ENCODE peak calls at places on chromosomes 16 and 17, in seven cellular contexts. U, D, R, L, Y, N and G are unnamed samples.

GRCh38 chr16:47064775-47065174 is 79.0 kb downstream of the NETO2 start:
- DNase-seq in N (no peak), D (no peak), Y (no peak), U (no peak), R (no peak), L (no peak), G (no peak)

GRCh38 chr17:81286491-81287145 is 8.5 kb downstream of the SLC38A10 start:
- DNase-seq in Y (no peak), L (no peak), N (no peak), D (no peak), R (no peak), U (no peak), G (no peak)

GRCh38 chr16:72241930-72242329 is 70.0 kb upstream of the PMFBP1 start:
- DNase-seq in Y (peak; percentile 7), N (peak; percentile 48), D (no peak), U (peak; percentile 45), L (no peak), R (peak; percentile 70), G (no peak)

GRCh38 chr17:79476074-79476473 is 134.8 kb downstream of the RBFOX3 start:
- DNase-seq in R (peak; percentile 86), N (no peak), U (no peak), D (no peak), L (no peak), Y (peak; percentile 38), G (no peak)

GRCh38 chr16:4534151-4534790 is 4.3 kb downstream of the CDIP1 start:
- DNase-seq in L (no peak), Y (no peak), D (no peak), R (no peak), U (no peak), N (no peak), G (no peak)

GRCh38 chr17:3512512-3513171 is 36.8 kb downstream of the ASPA start:
- DNase-seq in D (peak; percentile 60), Y (peak; percentile 19), U (peak; percentile 80), N (peak; percentile 45), L (peak; percentile 81), R (peak; percentile 70), G (no peak)

GRCh38 chr17:28348979-28349378 is 8.3 kb downstream of the POLDIP2 start:
- DNase-seq in L (no peak), N (no peak), U (no peak), Y (no peak), R (peak; percentile 47), D (no peak), G (no peak)

GRCh38 chr17:29238133-29238850 is 8.4 kb upstream of the CRYBA1 start:
- DNase-seq in R (peak; percentile 7), D (peak; percentile 39), U (no peak), N (peak; percentile 76), Y (no peak), L (no peak), G (no peak)

GRCh38 chr16:57906385-57907316 is 64.3 kb downstream of the CNGB1 start:
- DNase-seq in R (peak; percentile 87), N (peak; percentile 23), D (no peak), L (no peak), U (peak; percentile 36), Y (no peak), G (no peak)

GRCh38 chr16:72824761-72825160 is 223.2 kb downstream of the ZFHX3 start:
- DNase-seq in U (no peak), L (no peak), R (no peak), N (no peak), Y (no peak), D (no peak), G (no peak)

GRCh38 chr17:17581509-17581908 is 10.0 kb downstream of the PEMT start:
- DNase-seq in U (no peak), Y (no peak), L (no peak), N (no peak), R (no peak), D (no peak), G (no peak)

GRCh38 chr17:17577373-17577772 is 14.1 kb downstream of the PEMT start:
- DNase-seq in U (no peak), R (no peak), D (no peak), N (no peak), Y (no peak), L (no peak), G (no peak)

GRCh38 chr17:17582372-17582771 is 9.1 kb downstream of the PEMT start:
- DNase-seq in U (no peak), L (no peak), D (no peak), N (no peak), Y (no peak), R (no peak), G (no peak)

GRCh38 chr17:17579691-17580090 is 11.8 kb downstream of the PEMT start:
- DNase-seq in Y (no peak), R (no peak), L (no peak), D (no peak), N (no peak), U (no peak), G (no peak)

DNA sequence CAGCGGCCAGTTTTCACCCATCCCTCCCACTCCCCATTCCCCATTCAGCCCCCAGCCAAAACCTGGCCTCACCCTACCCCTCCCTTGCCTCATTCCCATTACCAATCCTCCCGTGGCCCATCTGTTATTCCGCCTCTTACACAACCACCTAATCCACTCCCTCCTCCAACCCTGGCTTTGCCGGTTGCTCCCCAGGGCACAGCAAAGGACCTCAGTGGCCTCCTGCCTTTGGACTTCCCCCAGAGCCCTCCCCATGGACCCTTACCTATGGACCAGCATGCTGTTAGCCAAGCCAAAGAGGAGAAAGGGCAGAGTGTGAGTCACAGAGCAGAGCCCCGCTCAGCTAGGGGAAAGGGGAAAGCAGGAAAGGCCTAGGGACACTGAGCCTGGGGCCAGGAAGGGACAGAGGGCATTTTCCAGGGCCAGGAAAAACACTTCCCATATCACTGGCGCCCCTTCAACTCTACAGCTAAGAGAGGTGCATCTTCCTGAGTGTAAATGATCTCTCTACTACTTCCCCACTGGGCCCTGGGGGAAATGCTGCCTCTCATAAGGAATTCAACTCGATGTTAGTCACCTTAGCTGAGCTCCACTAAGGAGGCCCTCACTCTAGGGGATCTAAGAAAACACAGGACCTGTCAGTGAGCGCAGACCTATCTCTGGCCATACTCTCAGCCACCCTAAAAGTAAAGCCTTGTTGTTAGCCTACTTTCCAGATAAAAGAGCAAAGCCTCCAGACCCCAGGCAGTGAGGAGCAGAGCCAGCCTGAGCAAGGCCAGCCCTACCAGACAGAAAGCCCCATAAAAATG is 10.6 kb downstream of the PEMT start:
- DNase-seq in L (no peak), D (no peak), R (no peak), N (no peak), U (peak; percentile 58), Y (no peak), G (no peak)
- H3K27ac ChIP-seq in L (no peak overlapping the region), D (no peak overlapping the region), R (no peak overlapping the region), N (no peak overlapping the region), U (peak overlapping the region; percentile 96), Y (no peak overlapping the region), G (no peak overlapping the region)

GRCh38 chr17:76801706-76802105 is 63.8 kb downstream of the MFSD11 start:
- DNase-seq in R (no peak), N (no peak), L (no peak), U (no peak), Y (no peak), D (no peak), G (no peak)
- TF ChIP-seq CTCF in R (no peak), N (no peak), L (no peak), U (no peak), Y (no peak), D (no peak), G (no peak)

GRCh38 chr17:19333736-19334290 is 28.7 kb downstream of the B9D1 start:
- DNase-seq in U (no peak), R (peak; percentile 72), N (no peak), D (no peak), Y (no peak), L (peak; percentile 14), G (no peak)

GRCh38 chr17:19332371-19333131 is 30.0 kb downstream of the B9D1 start:
- DNase-seq in L (no peak), R (no peak), U (no peak), N (no peak), Y (no peak), D (no peak), G (no peak)

GRCh38 chr17:19331553-19332245 is 30.8 kb downstream of the B9D1 start:
- DNase-seq in D (no peak), Y (no peak), R (no peak), U (no peak), L (no peak), N (peak; percentile 23), G (no peak)

GRCh38 chr17:19334331-19334730 is 28.2 kb downstream of the B9D1 start:
- DNase-seq in D (no peak), U (no peak), L (peak; percentile 11), R (no peak), Y (no peak), N (no peak), G (no peak)

GRCh38 chr17:19333132-19333440 is 29.4 kb downstream of the B9D1 start:
- DNase-seq in L (no peak), D (no peak), R (no peak), U (no peak), Y (no peak), N (no peak), G (no peak)
- H3K27ac ChIP-seq in L (no peak overlapping the region), D (no peak overlapping the region), R (no peak overlapping the region), U (no peak overlapping the region), Y (peak overlapping the region; percentile 5), N (no peak overlapping the region), G (no peak overlapping the region)

GRCh38 chr17:56305017-56305416 is 151.7 kb downstream of the ANKFN1 start:
- DNase-seq in Y (no peak), U (no peak), R (no peak), N (no peak), L (no peak), D (no peak), G (no peak)
- TF ChIP-seq CTCF in Y (no peak), U (no peak), R (peak; percentile 34), N (no peak), L (no peak), D (no peak), G (no peak)

GRCh38 chr16:85029981-85030381 is 2.4 kb downstream of the KIAA0513 start:
- DNase-seq in L (peak; percentile 41), N (no peak), U (no peak), D (no peak), Y (no peak), R (no peak), G (no peak)
- H3K27ac ChIP-seq in L (peak overlapping the region; percentile 86), N (no peak overlapping the region), U (no peak overlapping the region), D (no peak overlapping the region), Y (peak overlapping the region; percentile 9), R (no peak overlapping the region), G (peak overlapping the region; percentile 93)

DNA sequence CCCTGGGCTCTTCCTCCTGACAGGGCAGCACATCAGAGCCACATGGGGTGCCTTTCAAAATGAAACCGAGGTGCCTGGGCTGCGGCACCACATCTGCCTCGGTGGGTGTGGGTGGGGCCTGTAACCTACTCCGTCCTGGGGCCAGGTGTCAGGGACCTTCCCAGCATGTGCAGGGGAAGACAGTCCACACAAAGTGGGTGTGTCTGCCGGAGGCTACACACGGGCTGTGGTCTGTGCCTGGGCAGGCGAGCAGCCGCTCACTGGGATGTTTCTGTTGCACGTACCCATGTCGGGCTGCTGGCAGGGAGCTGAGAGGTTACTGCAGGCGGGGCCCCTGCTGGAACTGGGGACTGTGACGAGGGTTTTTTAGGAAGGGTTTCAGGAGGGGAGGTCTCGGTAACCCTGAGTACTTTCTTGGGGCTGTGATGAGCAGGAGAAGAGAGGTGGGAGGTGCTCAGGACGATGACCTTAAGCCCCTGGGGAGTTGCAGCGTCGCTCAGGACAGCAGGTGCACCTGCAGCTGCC is 351.2 kb downstream of the SEC14L1 start:
- DNase-seq in N (no peak), D (no peak), L (peak; percentile 13), U (no peak), Y (no peak), R (peak; percentile 41), G (no peak)
- TF ChIP-seq CTCF in N (no peak), D (no peak), L (no peak), U (no peak), Y (no peak), R (no peak), G (no peak)